ENCODE peak calls at places on chromosomes 16 and 17, in nine cellular contexts. S is adrenal gland, Q is tibial nerve, B is breast epithelium, L is SK-N-SH, Z is esophagus squamous epithelium, P is heart left ventricle, A is A549, D is endodermal cell. X is an unnamed sample.
A peak's percentile ranks its signal among the peaks of the same experiment; 100 is the strongest.

GRCh38 chr17:19018600-19018950 is 14.0 kb upstream of the FAM83G start:
- DNase-seq in S (no peak), Q (no peak), B (no peak), L (no peak), Z (no peak), P (peak; percentile 23), A (no peak), D (no peak), X (no peak)

GRCh38 chr17:31571124-31571892 is 179.8 kb downstream of the RAB11FIP4 start:
- DNase-seq in S (peak; percentile 43), Q (peak; percentile 89), B (peak; percentile 68), L (no peak), Z (no peak), P (peak; percentile 88), A (peak; percentile 24), D (no peak), X (peak; percentile 29)

GRCh38 chr17:44759096-44759915 is 518 bp downstream of the ADAM11 start:
- DNase-seq in S (no peak), Q (no peak), B (no peak), L (peak; percentile 75), Z (no peak), P (no peak), A (no peak), D (peak; percentile 79), X (no peak)

GRCh38 chr17:62724398-62725146 is 83.5 kb downstream of the MARCHF10 start:
- DNase-seq in S (no peak), Q (no peak), B (peak; percentile 40), L (no peak), Z (no peak), P (no peak), A (no peak), D (peak; percentile 50), X (no peak)

GRCh38 chr17:61131555-61131954 is 268.1 kb upstream of the TBX2 start:
- DNase-seq in S (no peak), Q (no peak), B (no peak), L (peak; percentile 74), Z (no peak), P (no peak), A (no peak), D (no peak), X (no peak)

GRCh38 chr17:72189781-72190593 is 69.2 kb downstream of the SOX9 start:
- DNase-seq in S (no peak), Q (no peak), B (no peak), L (no peak), Z (no peak), P (no peak), A (no peak), D (peak; percentile 24), X (no peak)

GRCh38 chr16:711548-712320 is 3.2 kb upstream of the METRN start:
- DNase-seq in S (peak; percentile 86), Q (peak; percentile 55), B (no peak), L (peak; percentile 93), Z (no peak), P (peak; percentile 93), A (peak; percentile 81), D (peak; percentile 94), X (peak; percentile 97)

GRCh38 chr16:89860747-89861304 is 12.6 kb upstream of the TCF25 start:
- DNase-seq in S (peak; percentile 70), Q (peak; percentile 57), B (no peak), L (peak; percentile 95), Z (no peak), P (peak; percentile 86), A (peak; percentile 58), D (peak; percentile 95), X (peak; percentile 70)

GRCh38 chr17:72145972-72146755 is 25.3 kb downstream of the SOX9 start:
- DNase-seq in S (no peak), Q (no peak), B (no peak), L (no peak), Z (no peak), P (no peak), A (peak; percentile 45), D (no peak), X (no peak)

GRCh38 chr17:58525239-58525638 is 10.8 kb upstream of the MTMR4 start:
- DNase-seq in S (peak; percentile 73), Q (peak; percentile 41), B (peak; percentile 78), L (no peak), Z (no peak), P (peak; percentile 76), A (no peak), D (peak; percentile 71), X (peak; percentile 47)

GRCh38 chr17:78884148-78884870 is 18.7 kb downstream of the CEP295NL start:
- DNase-seq in S (peak; percentile 53), Q (no peak), B (no peak), L (no peak), Z (no peak), P (no peak), A (no peak), D (peak; percentile 79), X (no peak)

GRCh38 chr17:76018340-76018680 is 8.8 kb downstream of the EVPL start:
- DNase-seq in S (no peak), Q (no peak), B (no peak), L (peak; percentile 61), Z (no peak), P (no peak), A (no peak), D (no peak), X (no peak)

GRCh38 chr16:891353-891740 is 79.4 kb downstream of the LMF1 start:
- DNase-seq in S (no peak), Q (no peak), B (no peak), L (no peak), Z (no peak), P (no peak), A (no peak), D (no peak), X (peak; percentile 48)

GRCh38 chr17:64630309-64631223 is 31.5 kb downstream of the SMURF2 start:
- DNase-seq in S (no peak), Q (no peak), B (no peak), L (no peak), Z (no peak), P (no peak), A (no peak), D (no peak), X (peak; percentile 36)

GRCh38 chr17:41738077-41738800 is 3.8 kb upstream of the HAP1 start:
- DNase-seq in S (peak; percentile 86), Q (peak; percentile 82), B (peak; percentile 76), L (peak; percentile 92), Z (no peak), P (peak; percentile 88), A (peak; percentile 89), D (peak; percentile 98), X (peak; percentile 81)

GRCh38 chr17:9878791-9879525 is 26.1 kb downstream of the RCVRN start:
- DNase-seq in S (no peak), Q (no peak), B (no peak), L (no peak), Z (no peak), P (no peak), A (no peak), D (no peak), X (no peak)

GRCh38 chr17:40596261-40596919 is 31.1 kb upstream of the CCR7 start:
- DNase-seq in S (no peak), Q (no peak), B (no peak), L (peak; percentile 32), Z (no peak), P (no peak), A (peak; percentile 98), D (peak; percentile 64), X (no peak)

DNA sequence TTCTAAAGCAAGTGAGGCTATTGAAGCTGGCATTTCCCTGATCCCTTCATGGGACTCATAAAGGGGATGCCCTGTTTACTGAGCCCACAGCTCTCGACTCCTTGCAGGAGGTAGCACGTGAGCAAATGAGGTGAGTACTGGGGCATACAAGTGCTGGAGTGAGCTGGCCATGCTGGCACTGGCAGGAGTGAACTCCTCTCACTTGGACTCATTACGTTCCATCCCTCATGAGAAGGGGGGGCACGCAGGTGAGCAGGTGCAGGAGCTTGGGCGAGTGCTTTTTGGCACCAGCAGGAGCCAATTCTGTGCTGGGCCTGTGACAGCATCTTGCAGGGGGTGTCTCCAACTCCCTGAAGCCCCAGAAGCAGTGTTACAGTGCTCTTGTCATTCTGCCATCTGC is 337.1 kb upstream of the CA10 start:
- DNase-seq in S (no peak), Q (no peak), B (no peak), L (no peak), Z (no peak), P (no peak), A (no peak), D (no peak), X (no peak)
- H3K9me3 ChIP-seq in S (no peaks in the 10 kb centered on the region), Q (no peaks in the 10 kb centered on the region), B (peaks cover 7% of the 10 kb centered on the region), L (peaks cover 10% of the 10 kb centered on the region), Z (no peaks in the 10 kb centered on the region), P (no peaks in the 10 kb centered on the region), A (peaks cover 2% of the 10 kb centered on the region), D (peaks cover 15% of the 10 kb centered on the region), X (no peaks in the 10 kb centered on the region)

DNA sequence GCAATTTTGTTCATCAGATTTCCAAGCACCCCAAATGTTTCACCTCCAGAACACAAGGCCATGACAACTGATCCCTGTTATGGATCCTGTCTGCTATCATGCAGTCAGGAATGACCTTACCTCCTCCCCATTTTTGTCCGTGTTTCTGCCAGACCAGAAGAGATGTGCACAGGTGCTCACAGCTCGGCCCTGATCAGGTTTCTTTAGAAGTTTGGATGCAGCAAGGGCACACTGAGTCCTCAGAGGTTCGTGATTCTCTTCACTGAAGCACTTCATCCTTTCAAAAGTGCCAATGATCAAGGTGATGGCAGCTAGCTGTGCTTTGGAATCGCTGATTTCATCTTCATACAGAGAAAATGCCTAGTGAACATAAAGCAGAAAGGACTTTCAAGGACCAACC is 26.9 kb downstream of the VPS35 start:
- DNase-seq in S (no peak), Q (no peak), B (no peak), L (no peak), Z (no peak), P (no peak), A (no peak), D (no peak), X (no peak)
- H3K27ac ChIP-seq in S (no peak overlapping the region), Q (no peak overlapping the region), B (no peak overlapping the region), L (no peak overlapping the region), Z (no peak overlapping the region), P (no peak overlapping the region), A (no peak overlapping the region), D (no peak overlapping the region), X (no peak overlapping the region)

GRCh38 chr16:5581963-5582362 is 484.4 kb upstream of the EEF2KMT start:
- DNase-seq in S (no peak), Q (no peak), B (no peak), L (no peak), Z (no peak), P (no peak), A (no peak), D (no peak), X (no peak)
- H3K9me3 ChIP-seq in S (no peaks in the 10 kb centered on the region), Q (no peaks in the 10 kb centered on the region), B (no peaks in the 10 kb centered on the region), L (no peaks in the 10 kb centered on the region), Z (no peaks in the 10 kb centered on the region), P (no peaks in the 10 kb centered on the region), A (no peaks in the 10 kb centered on the region), D (no peaks in the 10 kb centered on the region), X (no peaks in the 10 kb centered on the region)

DNA sequence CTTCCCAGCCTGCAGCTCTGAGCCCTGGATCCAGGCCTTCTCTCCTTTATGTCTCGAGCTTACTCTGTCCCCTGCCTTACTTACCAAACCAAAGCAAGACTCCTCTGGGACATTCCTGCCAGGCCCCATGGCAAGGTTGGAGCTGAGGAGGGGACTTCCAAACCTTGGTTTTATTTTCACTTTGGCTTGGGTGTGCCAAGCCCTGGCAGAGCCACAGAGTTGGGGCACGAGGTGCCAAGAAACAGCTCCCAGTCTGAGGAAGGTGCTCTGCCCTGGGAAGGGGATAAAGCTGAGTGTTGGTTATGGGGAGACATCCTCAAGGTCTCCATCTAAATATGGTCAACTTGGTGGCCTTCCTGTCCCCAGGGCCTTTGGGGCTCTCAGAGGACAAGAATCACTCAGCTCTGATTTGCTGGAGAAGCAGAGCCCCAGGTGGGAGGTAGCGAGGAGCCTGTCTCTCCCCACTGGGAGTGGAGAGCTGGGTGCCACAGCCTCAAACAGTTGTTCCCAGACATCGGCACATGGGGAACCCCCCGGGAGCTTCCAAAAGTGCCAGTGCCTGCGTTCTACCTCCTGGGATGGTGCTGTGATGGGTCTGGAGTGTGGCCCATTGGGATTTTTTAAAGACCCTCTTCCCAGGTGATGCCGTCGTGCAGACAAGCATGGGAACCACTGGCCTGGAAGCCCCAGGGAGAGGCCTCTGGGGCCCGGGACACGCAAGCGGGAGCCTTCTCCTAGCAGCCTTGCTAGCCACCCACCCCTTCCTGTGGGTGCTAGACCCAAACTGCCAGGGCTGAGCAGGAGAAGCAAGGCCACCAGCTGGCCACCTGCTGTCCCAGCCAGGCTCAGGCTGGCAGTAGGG is 10.3 kb downstream of the NLRC5 start:
- DNase-seq in S (no peak), Q (no peak), B (no peak), L (no peak), Z (no peak), P (peak; percentile 39), A (no peak), D (no peak), X (no peak)
- H3K27ac ChIP-seq in S (peak overlapping the region; percentile 53), Q (no peak overlapping the region), B (peak overlapping the region; percentile 68), L (no peak overlapping the region), Z (peak overlapping the region; percentile 53), P (peak overlapping the region; percentile 91), A (no peak overlapping the region), D (no peak overlapping the region), X (peak overlapping the region; percentile 62)